ENCODE peak calls at places on chromosome 20, in six cellular contexts. G, R, B, W, N and H are unnamed samples.
A peak's percentile ranks its signal among the peaks of the same experiment; 100 is the strongest.

GRCh38 chr20:53497246-53497645 is 96.4 kb downstream of the ZNF217 start:
- DNase-seq in G (no peak), R (no peak), B (no peak), W (no peak), N (no peak), H (no peak)

GRCh38 chr20:43322851-43323250 is 133.1 kb upstream of the PTPRT start:
- DNase-seq in G (no peak), R (peak; percentile 10), B (no peak), W (no peak), N (no peak), H (no peak)

GRCh38 chr20:60254901-60255411 is 296.7 kb downstream of the CDH26 start:
- DNase-seq in G (no peak), R (no peak), B (no peak), W (no peak), N (no peak), H (no peak)

GRCh38 chr20:63025534-63026331 is 19.0 kb upstream of the BHLHE23 start:
- DNase-seq in G (no peak), R (peak; percentile 23), B (no peak), W (no peak), N (no peak), H (peak; percentile 22)

GRCh38 chr20:9068232-9068781 is 580 bp upstream of the PLCB4 start:
- DNase-seq in G (no peak), R (peak; percentile 72), B (peak; percentile 11), W (no peak), N (peak; percentile 56), H (peak; percentile 70)

GRCh38 chr20:19913927-19914614 is 103.1 kb upstream of the NAA20 start:
- DNase-seq in G (peak; percentile 47), R (peak; percentile 62), B (no peak), W (no peak), N (peak; percentile 87), H (no peak)

GRCh38 chr20:2593756-2594155 is 57.4 kb downstream of the TMC2 start:
- DNase-seq in G (no peak), R (no peak), B (no peak), W (no peak), N (no peak), H (no peak)

GRCh38 chr20:37406010-37406998 is 60.4 kb downstream of the SRC start:
- DNase-seq in G (no peak), R (peak; percentile 66), B (peak; percentile 91), W (no peak), N (peak; percentile 57), H (peak; percentile 55)

GRCh38 chr20:430091-430999 is 22.2 kb downstream of the RBCK1 start:
- DNase-seq in G (no peak), R (no peak), B (no peak), W (no peak), N (no peak), H (no peak)

GRCh38 chr20:38805502-38805957 is at the start of gene PPP1R16B:
- DNase-seq in G (no peak), R (no peak), B (peak; percentile 66), W (no peak), N (peak; percentile 72), H (peak; percentile 81)

GRCh38 chr20:37333130-37333847 is 12.7 kb upstream of the SRC start:
- DNase-seq in G (no peak), R (no peak), B (no peak), W (no peak), N (no peak), H (no peak)

GRCh38 chr20:37955511-37955910 is 52.6 kb downstream of the VSTM2L start:
- DNase-seq in G (no peak), R (no peak), B (no peak), W (no peak), N (no peak), H (no peak)

GRCh38 chr20:43755851-43756250 is 29.0 kb upstream of the GTSF1L start:
- DNase-seq in G (no peak), R (no peak), B (no peak), W (no peak), N (no peak), H (no peak)

GRCh38 chr20:41224281-41224680 is 86.9 kb downstream of the PLCG1 start:
- DNase-seq in G (no peak), R (no peak), B (no peak), W (no peak), N (no peak), H (no peak)

GRCh38 chr20:41222703-41223102 is 85.4 kb downstream of the PLCG1 start:
- DNase-seq in G (no peak), R (no peak), B (no peak), W (no peak), N (no peak), H (no peak)

GRCh38 chr20:41221614-41222218 is 84.4 kb downstream of the PLCG1 start:
- DNase-seq in G (no peak), R (no peak), B (no peak), W (no peak), N (no peak), H (no peak)

GRCh38 chr20:41223112-41223511 is 85.8 kb downstream of the PLCG1 start:
- DNase-seq in G (no peak), R (no peak), B (no peak), W (no peak), N (no peak), H (no peak)

GRCh38 chr20:41222299-41222698 is 85.0 kb downstream of the PLCG1 start:
- DNase-seq in G (no peak), R (no peak), B (no peak), W (no peak), N (no peak), H (no peak)
- TF ChIP-seq JUN in G (no peak), R (no peak), B (no peak), W (no peak), N (no peak), H (no peak)

DNA sequence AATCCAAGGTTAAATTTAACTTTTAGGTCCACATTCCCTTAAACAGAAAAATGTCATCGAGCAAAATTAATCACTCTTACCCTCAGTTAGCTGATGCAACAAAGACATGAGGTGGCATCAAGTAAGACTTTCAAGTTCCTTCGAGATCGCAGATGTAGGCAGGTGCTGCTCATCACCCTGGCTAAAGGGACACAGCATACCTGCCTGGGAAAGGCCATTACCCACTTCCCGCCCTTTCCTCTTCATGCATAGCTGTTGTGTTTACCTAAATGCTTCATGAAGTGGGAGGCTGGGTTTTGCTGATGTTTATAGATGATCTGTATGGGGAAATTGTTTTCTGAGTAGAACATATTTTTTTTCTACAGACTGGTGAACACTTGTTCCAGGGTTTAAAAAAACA is 67.7 kb downstream of the GFRA4 start:
- DNase-seq in G (no peak), R (no peak), B (no peak), W (no peak), N (no peak), H (no peak)
- TF ChIP-seq JUN in G (no peak), R (no peak), B (no peak), W (no peak), N (no peak), H (no peak)

GRCh38 chr20:5608104-5608447 is 142.1 kb upstream of the SHLD1 start:
- DNase-seq in G (no peak), R (no peak), B (no peak), W (no peak), N (no peak), H (no peak)

GRCh38 chr20:5614506-5614905 is 135.7 kb upstream of the SHLD1 start:
- DNase-seq in G (peak; percentile 30), R (no peak), B (no peak), W (no peak), N (no peak), H (no peak)

GRCh38 chr20:5606347-5606746 is 143.9 kb upstream of the SHLD1 start:
- DNase-seq in G (no peak), R (no peak), B (no peak), W (no peak), N (no peak), H (no peak)

GRCh38 chr20:5612476-5613291 is 137.5 kb upstream of the SHLD1 start:
- DNase-seq in G (no peak), R (no peak), B (no peak), W (no peak), N (peak; percentile 55), H (no peak)

DNA sequence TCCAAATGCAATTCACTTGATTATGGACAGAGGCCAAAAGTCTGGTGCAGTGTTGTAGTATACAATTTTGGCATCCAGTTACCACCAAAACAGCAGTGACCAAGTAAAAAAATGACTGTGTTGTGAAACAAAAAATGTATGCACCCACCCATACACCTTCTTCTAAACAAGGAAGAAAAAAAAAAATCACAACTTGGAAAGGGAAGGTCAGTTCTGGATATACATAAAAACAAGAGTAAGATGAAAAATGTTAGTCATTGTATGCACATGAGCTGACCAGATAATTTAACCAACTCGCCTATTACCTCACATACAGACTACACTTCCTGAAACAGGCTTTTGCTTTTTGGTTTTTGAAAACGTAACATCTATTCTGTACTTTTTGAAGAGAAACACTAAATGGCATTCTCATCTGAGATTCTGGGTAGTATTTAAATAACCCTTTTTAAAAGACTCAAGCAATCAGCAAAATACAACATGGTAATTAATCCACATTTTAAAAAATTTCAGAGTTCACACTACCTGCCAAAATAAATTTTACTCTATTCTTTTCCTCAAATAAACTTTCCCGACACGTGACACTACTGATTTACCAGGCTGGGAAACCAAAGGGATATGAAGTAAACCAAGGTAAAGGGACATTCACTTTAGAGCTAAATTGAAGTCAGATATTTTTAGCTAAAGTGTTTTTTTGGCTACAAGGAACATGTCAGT is 141.6 kb upstream of the SHLD1 start:
- DNase-seq in G (no peak), R (peak; percentile 52), B (no peak), W (no peak), N (peak; percentile 48), H (no peak)
- TF ChIP-seq JUN in G (no peak), R (no peak), B (no peak), W (no peak), N (no peak), H (no peak)

DNA sequence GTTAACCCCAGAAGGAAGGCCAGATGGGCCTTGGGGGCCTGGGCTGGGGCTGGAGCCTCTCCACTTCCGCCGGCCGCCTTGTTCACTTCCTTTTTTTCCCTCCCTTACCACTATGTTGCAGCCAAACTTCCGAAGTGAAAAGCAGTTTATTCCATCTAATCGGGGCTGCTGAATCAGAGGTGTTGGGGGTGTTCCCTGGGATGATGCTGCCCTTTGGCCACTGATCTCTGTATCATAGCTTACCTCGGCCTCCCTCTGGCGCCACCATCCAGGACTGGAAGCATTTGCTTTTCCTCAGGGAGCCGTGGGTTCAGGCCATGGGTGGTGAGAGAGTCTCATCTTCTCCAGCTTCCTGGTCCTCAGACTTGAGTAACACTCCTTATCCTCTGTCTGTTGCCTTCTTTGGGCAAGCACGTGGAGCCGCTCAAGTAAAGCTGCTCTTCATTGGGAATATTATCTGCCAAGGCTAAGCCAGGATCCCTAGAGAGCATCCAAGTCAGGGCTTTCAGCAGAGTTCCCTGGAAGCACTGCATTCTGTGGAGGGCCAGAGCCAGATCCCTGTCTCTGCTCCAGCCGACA is 39.6 kb downstream of the SLX4IP start:
- DNase-seq in G (no peak), R (no peak), B (no peak), W (no peak), N (no peak), H (no peak)
- TF ChIP-seq JUN in G (no peak), R (no peak), B (no peak), W (no peak), N (no peak), H (no peak)

DNA sequence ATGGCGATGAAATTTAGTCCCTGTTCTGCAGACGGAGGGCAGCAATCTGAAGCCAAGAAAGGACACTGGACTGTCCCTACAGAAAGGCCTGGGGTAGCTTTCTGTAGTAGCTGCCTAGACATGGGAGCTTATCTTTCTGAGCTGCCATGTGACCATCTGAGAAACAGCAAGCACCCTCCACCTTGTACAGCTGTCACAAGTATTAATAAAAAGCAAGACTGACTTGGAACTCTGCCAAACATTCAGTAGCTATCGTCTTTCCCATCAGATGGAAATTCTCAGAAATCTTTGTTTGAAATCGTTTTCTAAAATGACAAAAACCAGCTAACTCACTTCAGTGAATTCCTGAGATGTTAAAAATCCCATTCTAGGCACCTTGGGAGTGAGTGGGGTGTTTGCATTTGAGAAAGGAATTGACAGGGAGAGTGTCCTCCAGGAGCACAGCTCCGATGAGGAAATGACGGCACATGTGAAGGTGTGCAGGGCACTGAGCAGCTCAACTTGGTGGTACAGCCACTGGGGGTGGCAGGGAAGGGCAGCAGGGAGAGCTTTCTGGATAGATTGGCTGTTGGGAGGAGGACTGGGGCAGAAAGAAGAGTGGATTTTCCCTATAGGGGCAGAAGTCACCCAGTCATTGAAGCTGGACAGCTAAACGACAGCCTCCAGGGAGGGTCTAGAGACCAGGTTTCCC is 24.5 kb downstream of the ACSS1 start:
- DNase-seq in G (no peak), R (no peak), B (no peak), W (no peak), N (peak; percentile 21), H (no peak)
- TF ChIP-seq JUN in G (no peak), R (no peak), B (no peak), W (no peak), N (no peak), H (no peak)